ENCODE peak calls at places on chromosomes 5 and 9, in four cellular contexts. L, H, W and E are unnamed samples.

GRCh38 chr9:73149371-73150067 is 2.1 kb upstream of the ANXA1 start:
- DNase-seq in W (no peak), H (no peak), L (no peak), E (no peak)

GRCh38 chr5:154117050-154117449 is 73.5 kb upstream of the GALNT10 start:
- DNase-seq in W (no peak), L (no peak), H (no peak), E (no peak)

GRCh38 chr5:79771387-79771786 is 81.8 kb downstream of the CMYA5 start:
- DNase-seq in L (no peak), W (no peak), H (no peak), E (no peak)

GRCh38 chr5:71714911-71715310 is 4.2 kb upstream of the CARTPT start:
- DNase-seq in L (no peak), W (no peak), H (no peak), E (no peak)

GRCh38 chr5:59711316-59711715 is 182.2 kb downstream of the PDE4D start:
- DNase-seq in W (no peak), L (no peak), H (no peak), E (no peak)

GRCh38 chr5:67082941-67083340 is 113.7 kb downstream of the CD180 start:
- DNase-seq in L (no peak), H (no peak), W (no peak), E (no peak)

GRCh38 chr5:159059722-159060121 is 40.0 kb downstream of the EBF1 start:
- DNase-seq in L (no peak), H (no peak), W (no peak), E (no peak)

GRCh38 chr5:149271195-149271716 is 403 bp upstream of the AFAP1L1 start:
- DNase-seq in H (no peak), W (no peak), L (no peak), E (no peak)

GRCh38 chr5:158553195-158553945 is 546.3 kb downstream of the EBF1 start:
- DNase-seq in W (no peak), L (no peak), H (no peak), E (no peak)

GRCh38 chr9:99076030-99076429 is 28.9 kb upstream of the TGFBR1 start:
- DNase-seq in L (no peak), W (no peak), H (no peak), E (no peak)

GRCh38 chr5:168086104-168086610 is 205.3 kb upstream of the WWC1 start:
- DNase-seq in W (peak; percentile 46), L (no peak), H (no peak), E (no peak)

GRCh38 chr9:32502459-32502858 is 23.5 kb downstream of the RIGI start:
- DNase-seq in W (no peak), H (no peak), L (no peak), E (no peak)

GRCh38 chr9:98867434-98868168 is 60.1 kb downstream of the GALNT12 start:
- DNase-seq in L (no peak), H (no peak), W (peak; percentile 58), E (no peak)

GRCh38 chr5:86461169-86461956 is 156.4 kb upstream of the COX7C start:
- DNase-seq in W (no peak), L (no peak), H (no peak), E (no peak)

GRCh38 chr9:120603010-120603409 is 23.0 kb upstream of the CDK5RAP2 start:
- DNase-seq in H (no peak), L (no peak), W (no peak), E (no peak)

GRCh38 chr9:29213374-29214161 is 1640.3 kb upstream of the C9orf72 start:
- DNase-seq in W (no peak), H (no peak), L (no peak), E (peak; percentile 23)

GRCh38 chr5:60993425-60993824 is 48.4 kb downstream of the NDUFAF2 start:
- DNase-seq in H (no peak), L (no peak), W (no peak), E (no peak)

GRCh38 chr5:132176987-132177386 is 50.7 kb downstream of the P4HA2 start:
- DNase-seq in W (no peak), L (no peak), H (no peak), E (no peak)

GRCh38 chr9:76810377-76810957 is 46.2 kb downstream of the PCA3 start:
- DNase-seq in H (no peak), L (peak; percentile 3), W (peak; percentile 82), E (no peak)

GRCh38 chr9:95264954-95265615 is 52.4 kb downstream of the FANCC start:
- DNase-seq in H (no peak), L (no peak), W (no peak), E (no peak)

GRCh38 chr9:83405674-83406255 is 132.4 kb downstream of the FRMD3 start:
- DNase-seq in L (no peak), W (no peak), H (no peak), E (no peak)

GRCh38 chr9:115946530-115946929 is 207.1 kb upstream of the PAPPA start:
- DNase-seq in H (no peak), W (no peak), L (no peak), E (no peak)

GRCh38 chr5:163338-163620 is 28.0 kb upstream of the LRRC14B start:
- DNase-seq in H (peak; percentile 49), W (no peak), L (no peak), E (no peak)

GRCh38 chr9:121929893-121930875 is 162.9 kb downstream of the TTLL11 start:
- DNase-seq in H (no peak), W (no peak), L (no peak), E (no peak)

GRCh38 chr5:146751781-146752401 is 126.7 kb downstream of the PPP2R2B start:
- DNase-seq in W (peak; percentile 44), H (no peak), L (no peak), E (no peak)

GRCh38 chr5:62306494-62307363 is 723 bp downstream of the KIF2A start:
- DNase-seq in L (peak; percentile 75), W (peak; percentile 54), H (peak; percentile 55), E (peak; percentile 56)